ENCODE peak calls at places on chromosome 21, in nine cellular contexts. O is mammary epithelial cell, F is adrenal gland, G is SK-N-SH, R is psoas muscle, E is mesenchymal stem cell, M is testis, S is dorsolateral prefrontal cortex, K is right atrium auricular region. D is an unnamed sample.

GRCh38 chr21:37700641-37701202 is 215.5 kb downstream of the KCNJ6 start:
- DNase-seq in O (peak; percentile 73), F (no peak), G (peak; percentile 76), R (no peak), E (peak; percentile 88), M (peak; percentile 35), S (peak; percentile 40), K (no peak), D (peak; percentile 61)

GRCh38 chr21:16455978-16456377 is 726.2 kb downstream of the USP25 start:
- DNase-seq in O (no peak), F (no peak), G (no peak), R (no peak), E (no peak), M (no peak), S (peak; percentile 61), K (no peak), D (no peak)

GRCh38 chr21:44455524-44456206 is 355 bp downstream of the LRRC3 start:
- DNase-seq in O (peak; percentile 34), F (peak; percentile 62), G (peak; percentile 82), R (no peak), E (peak; percentile 20), M (peak; percentile 57), S (peak; percentile 32), K (no peak), D (no peak)

GRCh38 chr21:46113497-46114176 is 15.7 kb downstream of the COL6A2 start:
- DNase-seq in O (no peak), F (peak; percentile 41), G (peak; percentile 14), R (no peak), E (no peak), M (no peak), S (peak; percentile 12), K (peak; percentile 42), D (no peak)

GRCh38 chr21:26093094-26093493 is 77.5 kb downstream of the APP start:
- DNase-seq in O (peak; percentile 57), F (no peak), G (no peak), R (no peak), E (peak; percentile 76), M (no peak), S (no peak), K (no peak), D (peak; percentile 45)

GRCh38 chr21:19340303-19340702 is 936.7 kb upstream of the TMPRSS15 start:
- DNase-seq in O (no peak), F (no peak), G (no peak), R (no peak), E (no peak), M (no peak), S (no peak), K (no peak), D (no peak)

GRCh38 chr21:31473685-31474345 is 129.8 kb upstream of the TIAM1 start:
- DNase-seq in O (no peak), F (no peak), G (no peak), R (no peak), E (no peak), M (no peak), S (peak; percentile 30), K (no peak), D (no peak)

GRCh38 chr21:39799178-39799577 is 54.2 kb downstream of the IGSF5 start:
- DNase-seq in O (no peak), F (no peak), G (no peak), R (no peak), E (no peak), M (no peak), S (peak; percentile 70), K (no peak), D (no peak)

GRCh38 chr21:19322360-19322759 is 918.8 kb upstream of the TMPRSS15 start:
- DNase-seq in O (no peak), F (no peak), G (no peak), R (no peak), E (no peak), M (no peak), S (no peak), K (no peak), D (no peak)

GRCh38 chr21:44329971-44330681 is 9.1 kb downstream of the CFAP410 start:
- DNase-seq in O (no peak), F (no peak), G (no peak), R (no peak), E (no peak), M (no peak), S (no peak), K (no peak), D (no peak)

GRCh38 chr21:43782741-43783700 is 6.4 kb upstream of the RRP1 start:
- DNase-seq in O (peak; percentile 78), F (no peak), G (no peak), R (no peak), E (no peak), M (no peak), S (no peak), K (no peak), D (no peak)

GRCh38 chr21:44875341-44875740 is 1.9 kb upstream of the PTTG1IP start:
- DNase-seq in O (peak; percentile 73), F (no peak), G (no peak), R (no peak), E (no peak), M (no peak), S (no peak), K (no peak), D (no peak)

GRCh38 chr21:44871576-44872265 is 1.8 kb downstream of the PTTG1IP start:
- DNase-seq in O (peak; percentile 91), F (peak; percentile 71), G (no peak), R (peak; percentile 60), E (peak; percentile 88), M (peak; percentile 49), S (no peak), K (peak; percentile 86), D (peak; percentile 70)

GRCh38 chr21:27047331-27048314 is 80.7 kb upstream of the ADAMTS5 start:
- DNase-seq in O (peak; percentile 58), F (no peak), G (no peak), R (no peak), E (peak; percentile 89), M (no peak), S (no peak), K (no peak), D (no peak)

GRCh38 chr21:17775431-17776126 is 43.6 kb downstream of the C21orf91 start:
- DNase-seq in O (no peak), F (no peak), G (no peak), R (no peak), E (no peak), M (no peak), S (no peak), K (no peak), D (no peak)

GRCh38 chr21:45570826-45571601 is 28.8 kb upstream of the SLC19A1 start:
- DNase-seq in O (no peak), F (peak; percentile 96), G (peak; percentile 86), R (no peak), E (no peak), M (no peak), S (no peak), K (no peak), D (peak; percentile 70)

GRCh38 chr21:44352253-44352860 is 1.1 kb upstream of the TRPM2 start:
- DNase-seq in O (no peak), F (no peak), G (no peak), R (no peak), E (no peak), M (no peak), S (no peak), K (no peak), D (no peak)

GRCh38 chr21:36032647-36033406 is 27.5 kb downstream of the SETD4 start:
- DNase-seq in O (no peak), F (peak; percentile 47), G (no peak), R (no peak), E (no peak), M (no peak), S (no peak), K (no peak), D (no peak)
- H3K27ac ChIP-seq in O (no peak overlapping the region), F (no peak overlapping the region), G (no peak overlapping the region), R (no peak overlapping the region), E (no peak overlapping the region), M (no peak overlapping the region), S (no peak overlapping the region), K (no peak overlapping the region), D (no peak overlapping the region)

GRCh38 chr21:15355066-15355465 is 290.3 kb upstream of the NRIP1 start:
- DNase-seq in O (no peak), F (no peak), G (no peak), R (no peak), E (no peak), M (no peak), S (no peak), K (no peak), D (no peak)

GRCh38 chr21:15352009-15352408 is 287.2 kb upstream of the NRIP1 start:
- DNase-seq in O (no peak), F (no peak), G (no peak), R (no peak), E (no peak), M (no peak), S (no peak), K (no peak), D (no peak)
- H3K27ac ChIP-seq in O (no peak overlapping the region), F (no peak overlapping the region), G (no peak overlapping the region), R (no peak overlapping the region), E (no peak overlapping the region), M (no peak overlapping the region), S (no peak overlapping the region), K (no peak overlapping the region), D (no peak overlapping the region)

GRCh38 chr21:29301703-29302102 is 3.0 kb downstream of the BACH1 start:
- DNase-seq in O (no peak), F (no peak), G (no peak), R (no peak), E (no peak), M (no peak), S (no peak), K (no peak), D (no peak)
- H3K27ac ChIP-seq in O (no peak overlapping the region), F (peak overlapping the region; percentile 0), G (no peak overlapping the region), R (peak overlapping the region; percentile 98), E (peak overlapping the region; percentile 62), M (no peak overlapping the region), S (no peak overlapping the region), K (no peak overlapping the region), D (peak overlapping the region; percentile 98)

GRCh38 chr21:34867785-34868184 is 181.3 kb downstream of the RUNX1 start:
- DNase-seq in O (no peak), F (no peak), G (no peak), R (no peak), E (no peak), M (no peak), S (no peak), K (peak; percentile 53), D (no peak)

GRCh38 chr21:34869541-34869940 is 179.6 kb downstream of the RUNX1 start:
- DNase-seq in O (no peak), F (no peak), G (no peak), R (no peak), E (no peak), M (no peak), S (no peak), K (peak; percentile 28), D (no peak)

GRCh38 chr21:34862951-34863350 is 186.2 kb downstream of the RUNX1 start:
- DNase-seq in O (no peak), F (no peak), G (no peak), R (no peak), E (no peak), M (no peak), S (no peak), K (no peak), D (no peak)

GRCh38 chr21:34864370-34865209 is 184.5 kb downstream of the RUNX1 start:
- DNase-seq in O (no peak), F (no peak), G (no peak), R (no peak), E (no peak), M (no peak), S (no peak), K (no peak), D (no peak)

DNA sequence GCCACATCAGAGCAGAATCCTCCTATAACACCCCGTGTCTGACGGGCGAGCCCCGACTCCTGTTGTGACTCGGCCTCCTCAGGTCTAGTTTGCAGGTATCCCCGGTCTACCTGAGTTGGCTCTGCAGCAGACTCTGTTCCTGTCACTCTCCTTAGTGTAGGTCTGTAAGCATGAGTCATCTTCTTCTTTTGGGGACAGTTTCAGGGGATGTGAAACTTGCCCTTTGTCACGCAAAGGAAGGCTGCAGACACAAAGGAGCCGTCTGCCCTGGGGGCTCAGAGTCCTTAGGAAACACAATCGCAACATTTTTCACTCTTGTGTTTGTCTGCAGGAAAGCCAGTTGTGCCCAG is 183.2 kb downstream of the RUNX1 start:
- DNase-seq in O (no peak), F (no peak), G (no peak), R (no peak), E (peak; percentile 69), M (no peak), S (no peak), K (no peak), D (no peak)
- H3K27ac ChIP-seq in O (peak overlapping the region; percentile 3), F (no peak overlapping the region), G (no peak overlapping the region), R (peak overlapping the region; percentile 65), E (no peak overlapping the region), M (no peak overlapping the region), S (no peak overlapping the region), K (no peak overlapping the region), D (no peak overlapping the region)